ENCODE peak calls at places on chromosome 3, in seven cellular contexts. F is stomach, N is left ventricle myocardium inferior, Z is transverse colon, X is fibroblast of lung, L is cardiac muscle cell, B is GM23248. E is an unnamed sample. For H3K4me1 and H3K27me3, the result is how much of the 10 kb centered on the place peaks cover.

GRCh38 chr3:177195242-177195940 is 1.9 kb downstream of the TBL1XR1 start:
- DNase-seq in B (peak), Z (peak), F (no peak), L (peak), N (no peak), X (peak), E (peak)

GRCh38 chr3:53739926-53740325 is 106.3 kb downstream of the CHDH start:
- DNase-seq in L (no peak), Z (no peak), N (no peak), B (no peak), F (no peak), X (no peak), E (no peak)

GRCh38 chr3:112308151-112308911 is 14.3 kb upstream of the SLC9C1 start:
- DNase-seq in X (peak), F (no peak), N (no peak), L (peak), Z (no peak), B (peak), E (peak)

GRCh38 chr3:194267744-194268658 is 83.1 kb downstream of the CPN2 start:
- DNase-seq in F (no peak), Z (peak), X (peak), B (no peak), L (peak), N (peak), E (peak)

GRCh38 chr3:105402287-105402801 is 35.6 kb downstream of the ALCAM start:
- DNase-seq in B (peak), X (peak), N (no peak), Z (no peak), L (no peak), F (no peak), E (no peak)

GRCh38 chr3:190718691-190719090 is 143.8 kb downstream of the GMNC start:
- DNase-seq in B (peak), L (peak), N (no peak), X (peak), Z (no peak), F (no peak), E (no peak)

GRCh38 chr3:20575153-20575552 is 389.1 kb upstream of the SGO1 start:
- DNase-seq in L (peak), Z (no peak), B (peak), N (no peak), X (peak), F (no peak), E (no peak)

GRCh38 chr3:56928379-56929068 is 126.8 kb upstream of the ARHGEF3 start:
- DNase-seq in Z (no peak), L (peak), F (no peak), N (no peak), X (peak), B (peak), E (no peak)

GRCh38 chr3:170331143-170331542 is 26.4 kb upstream of the SKIL start:
- DNase-seq in B (no peak), Z (peak), N (no peak), F (peak), X (peak), L (no peak), E (peak)

GRCh38 chr3:149969110-149969944 is 1.4 kb downstream of the PFN2 start:
- DNase-seq in B (peak), L (peak), X (peak), F (no peak), Z (peak), N (peak), E (peak)

GRCh38 chr3:133742351-133743091 is 3.7 kb upstream of the TF start:
- DNase-seq in L (peak), F (no peak), X (peak), N (no peak), B (peak), Z (no peak), E (no peak)

GRCh38 chr3:134239538-134239937 is 11.1 kb downstream of the RYK start:
- DNase-seq in X (no peak), Z (no peak), B (peak), N (no peak), L (no peak), F (no peak), E (no peak)

GRCh38 chr3:194065119-194065392 is 70.9 kb upstream of the HES1 start:
- DNase-seq in L (no peak), Z (no peak), F (no peak), N (no peak), X (no peak), B (no peak), E (no peak)

GRCh38 chr3:16359331-16359730 is 94.3 kb downstream of the OXNAD1 start:
- DNase-seq in X (no peak), Z (no peak), B (no peak), F (no peak), N (no peak), L (no peak), E (no peak)

GRCh38 chr3:81339040-81339845 is 422.2 kb downstream of the GBE1 start:
- DNase-seq in L (peak), F (no peak), B (peak), Z (no peak), N (no peak), X (peak), E (no peak)

GRCh38 chr3:185657211-185657610 is 71.1 kb downstream of the SENP2 start:
- DNase-seq in N (no peak), F (no peak), Z (no peak), B (no peak), X (no peak), L (no peak), E (no peak)
- H3K4me1 ChIP-seq in N (under half), F (under half), Z (under half), B (under half), X (under half), L (under half), E (under half)

GRCh38 chr3:99357131-99357530 is 281.3 kb upstream of the COL8A1 start:
- DNase-seq in L (no peak), Z (no peak), F (no peak), X (no peak), B (no peak), N (no peak), E (no peak)
- H3K27me3 ChIP-seq in L (under half), Z (under half), F (under half), X (under half), B (under half), N (under half), E (under half)

GRCh38 chr3:157444789-157445188 is 8.1 kb downstream of the PTX3 start:
- DNase-seq in B (no peak), Z (no peak), F (no peak), N (no peak), X (no peak), L (peak), E (no peak)
- H3K4me1 ChIP-seq in B (half or more), Z (under half), F (under half), N (under half), X (under half), L (under half), E (under half)

DNA sequence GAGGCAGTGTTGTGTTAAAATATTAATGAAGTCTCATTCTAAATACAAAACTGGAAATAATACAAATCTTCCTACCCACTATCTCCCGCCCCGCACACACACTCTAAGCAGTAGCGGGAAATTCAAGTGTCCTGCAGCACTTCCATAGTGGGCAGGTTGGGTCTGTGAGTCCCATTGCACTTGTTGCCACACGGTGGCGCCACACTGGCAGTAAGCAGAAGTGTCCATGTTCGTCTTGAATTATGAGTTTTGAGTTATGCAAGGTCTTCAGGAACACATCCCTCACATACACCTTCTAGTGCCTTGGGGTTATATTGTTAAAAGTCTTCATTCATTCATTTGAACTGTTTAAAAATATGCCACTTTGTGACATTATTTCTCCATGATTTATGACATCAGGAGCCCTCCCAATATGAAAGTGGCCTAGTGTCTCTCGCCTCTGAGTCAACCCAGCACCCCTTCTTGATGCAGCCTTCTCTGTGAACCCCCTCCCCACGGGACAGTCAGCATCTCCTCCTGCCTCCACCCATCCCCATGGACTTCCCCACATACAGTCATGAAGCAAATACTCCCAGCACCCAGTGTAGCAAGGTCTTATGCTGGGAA is 17.6 kb upstream of the CCDC174 start:
- DNase-seq in B (peak), X (peak), Z (peak), L (peak), F (peak), N (peak), E (peak)
- H3K27me3 ChIP-seq in B (under half), X (under half), Z (under half), L (under half), F (under half), N (under half), E (under half)

GRCh38 chr3:187252311-187252710 is 39.2 kb downstream of the MASP1 start:
- DNase-seq in L (no peak), B (no peak), X (no peak), F (no peak), Z (no peak), N (no peak), E (no peak)
- H3K4me1 ChIP-seq in L (under half), B (under half), X (under half), F (under half), Z (under half), N (under half), E (under half)

E was measured in body of pancreas.